ENCODE peak calls at places on chromosomes 7 and 10, in seven cellular contexts. W, Y, R, Q, N, U and B are unnamed samples.

GRCh38 chr7:38751416-38751815 is 120.2 kb upstream of the AMPH start:
- DNase-seq in W (no peak), Y (no peak), R (no peak), Q (no peak), N (no peak), U (peak; percentile 15), B (no peak)

GRCh38 chr10:28054211-28054888 is 55.5 kb upstream of the ODAD2 start:
- DNase-seq in W (no peak), Y (no peak), R (no peak), Q (no peak), N (no peak), U (peak; percentile 70), B (no peak)

GRCh38 chr10:31602541-31603244 is 283.7 kb downstream of the ZEB1 start:
- DNase-seq in W (no peak), Y (peak; percentile 80), R (peak; percentile 92), Q (no peak), N (no peak), U (peak; percentile 83), B (no peak)

GRCh38 chr7:144384555-144385245 is 18.8 kb downstream of the NOBOX start:
- DNase-seq in W (peak; percentile 25), Y (no peak), R (no peak), Q (no peak), N (peak; percentile 49), U (peak; percentile 52), B (no peak)

GRCh38 chr10:69573056-69573806 is at the start of gene NEUROG3:
- DNase-seq in W (no peak), Y (no peak), R (peak; percentile 32), Q (no peak), N (no peak), U (no peak), B (no peak)

GRCh38 chr10:72834183-72834825 is 59.2 kb upstream of the OIT3 start:
- DNase-seq in W (no peak), Y (no peak), R (peak; percentile 28), Q (no peak), N (peak; percentile 17), U (peak; percentile 67), B (peak; percentile 45)

GRCh38 chr7:42511027-42511426 is 274.0 kb upstream of the GLI3 start:
- DNase-seq in W (no peak), Y (no peak), R (no peak), Q (no peak), N (no peak), U (peak; percentile 11), B (no peak)

GRCh38 chr10:88920198-88920597 is 32.4 kb downstream of the ACTA2 start:
- DNase-seq in W (no peak), Y (no peak), R (no peak), Q (no peak), N (no peak), U (peak; percentile 21), B (no peak)

GRCh38 chr7:106180721-106181120 is 68.6 kb upstream of the SYPL1 start:
- DNase-seq in W (no peak), Y (no peak), R (no peak), Q (no peak), N (no peak), U (no peak), B (no peak)

GRCh38 chr10:63670291-63670898 is 149.2 kb downstream of the REEP3 start:
- DNase-seq in W (no peak), Y (no peak), R (no peak), Q (no peak), N (no peak), U (peak; percentile 28), B (no peak)

GRCh38 chr10:19416164-19416563 is 367.6 kb downstream of the MALRD1 start:
- DNase-seq in W (no peak), Y (no peak), R (no peak), Q (no peak), N (no peak), U (no peak), B (no peak)

GRCh38 chr7:113092762-113093161 is 6.1 kb upstream of the GPR85 start:
- DNase-seq in W (no peak), Y (no peak), R (no peak), Q (no peak), N (no peak), U (no peak), B (no peak)

GRCh38 chr10:109633846-109634245 is 289.5 kb downstream of the XPNPEP1 start:
- DNase-seq in W (no peak), Y (no peak), R (no peak), Q (no peak), N (no peak), U (no peak), B (no peak)

GRCh38 chr10:13348216-13349017 is at the start of gene SEPHS1:
- DNase-seq in W (peak; percentile 84), Y (peak; percentile 23), R (peak; percentile 83), Q (peak; percentile 58), N (peak; percentile 76), U (peak; percentile 91), B (peak; percentile 69)

GRCh38 chr7:124323597-124323996 is 290.7 kb upstream of the TMEM229A start:
- DNase-seq in W (no peak), Y (no peak), R (no peak), Q (no peak), N (no peak), U (no peak), B (no peak)

GRCh38 chr7:140122975-140123374 is 53.8 kb downstream of the KDM7A start:
- DNase-seq in W (no peak), Y (no peak), R (no peak), Q (no peak), N (peak; percentile 6), U (no peak), B (no peak)

GRCh38 chr7:130476287-130477001 is 15.4 kb upstream of the MEST start:
- DNase-seq in W (no peak), Y (no peak), R (no peak), Q (no peak), N (no peak), U (peak; percentile 28), B (no peak)

GRCh38 chr10:87500646-87501048 is 4.0 kb upstream of the MINPP1 start:
- DNase-seq in W (no peak), Y (no peak), R (no peak), Q (no peak), N (no peak), U (no peak), B (no peak)

GRCh38 chr7:108178393-108178792 is 48.2 kb upstream of the LAMB4 start:
- DNase-seq in W (no peak), Y (no peak), R (no peak), Q (no peak), N (no peak), U (no peak), B (no peak)

GRCh38 chr7:128743112-128743772 is 4.1 kb downstream of the CALU start:
- DNase-seq in W (no peak), Y (no peak), R (no peak), Q (no peak), N (no peak), U (no peak), B (no peak)

GRCh38 chr7:83055197-83055596 is 107.5 kb downstream of the PCLO start:
- DNase-seq in W (no peak), Y (no peak), R (no peak), Q (no peak), N (no peak), U (no peak), B (no peak)

GRCh38 chr7:541661-542060 is 22.0 kb upstream of the PDGFA start:
- DNase-seq in W (no peak), Y (no peak), R (no peak), Q (no peak), N (no peak), U (no peak), B (no peak)

GRCh38 chr10:4812952-4813351 is 13.1 kb upstream of the AKR1E2 start:
- DNase-seq in W (no peak), Y (no peak), R (no peak), Q (no peak), N (no peak), U (peak; percentile 57), B (no peak)

GRCh38 chr10:75294518-75294865 is 58.7 kb upstream of the COMTD1 start:
- DNase-seq in W (no peak), Y (no peak), R (peak; percentile 43), Q (no peak), N (no peak), U (no peak), B (no peak)

GRCh38 chr7:30920021-30920583 is 8.4 kb downstream of the AQP1 start:
- DNase-seq in W (no peak), Y (peak; percentile 8), R (peak; percentile 5), Q (no peak), N (no peak), U (peak; percentile 53), B (peak; percentile 3)

GRCh38 chr7:36547361-36547760 is 157.7 kb downstream of the ANLN start:
- DNase-seq in W (no peak), Y (no peak), R (no peak), Q (no peak), N (no peak), U (no peak), B (no peak)

GRCh38 chr7:76262683-76263402 is 39.6 kb upstream of the HSPB1 start:
- DNase-seq in W (no peak), Y (no peak), R (peak; percentile 80), Q (no peak), N (no peak), U (peak; percentile 73), B (peak; percentile 67)

GRCh38 chr10:31263903-31264302 is 55.1 kb upstream of the ZEB1 start:
- DNase-seq in W (no peak), Y (no peak), R (no peak), Q (no peak), N (no peak), U (no peak), B (no peak)

GRCh38 chr7:611281-611810 is 91.7 kb upstream of the PDGFA start:
- DNase-seq in W (no peak), Y (no peak), R (no peak), Q (no peak), N (no peak), U (no peak), B (no peak)

GRCh38 chr7:15084368-15084767 is 181.8 kb upstream of the DGKB start:
- DNase-seq in W (no peak), Y (no peak), R (no peak), Q (no peak), N (no peak), U (no peak), B (no peak)

GRCh38 chr7:69739182-69739581 is 140.9 kb downstream of the AUTS2 start:
- DNase-seq in W (no peak), Y (no peak), R (no peak), Q (peak; percentile 2), N (peak; percentile 3), U (no peak), B (no peak)

GRCh38 chr7:113119429-113119828 is 1.1 kb upstream of the SMIM30 start:
- DNase-seq in W (no peak), Y (no peak), R (no peak), Q (no peak), N (no peak), U (no peak), B (no peak)

GRCh38 chr10:4196948-4197390 is 412.0 kb upstream of the KLF6 start:
- DNase-seq in W (no peak), Y (no peak), R (no peak), Q (no peak), N (no peak), U (peak; percentile 10), B (no peak)

GRCh38 chr10:97546441-97547340 is 25.9 kb upstream of the ANKRD2 start:
- DNase-seq in W (no peak), Y (no peak), R (no peak), Q (no peak), N (no peak), U (no peak), B (no peak)

GRCh38 chr7:18829518-18830252 is 287.8 kb downstream of the TWIST1 start:
- DNase-seq in W (no peak), Y (no peak), R (no peak), Q (no peak), N (no peak), U (peak; percentile 69), B (no peak)